ENCODE peak calls at places on chromosomes 5 and 9, in eight cellular contexts. One of them, this sample, is unnamed.

GRCh38 chr9:518540-518939 is 303.9 kb downstream of the DOCK8 start:
- DNase-seq in BE2C: no peak
- DNase-seq in HFF-Myc: no peak
- DNase-seq in GM12865: no peak
- DNase-seq in GM12878: no peak
- DNase-seq in suprapubic skin: no peak
- DNase-seq in heart right ventricle: no peak
- DNase-seq in endodermal cell: no peak
- DNase-seq in this sample: no peak

GRCh38 chr9:133443248-133443647 is 16.5 kb upstream of the CACFD1 start:
- DNase-seq in BE2C: no peak
- DNase-seq in HFF-Myc: no peak
- DNase-seq in GM12865: no peak
- DNase-seq in GM12878: no peak
- DNase-seq in suprapubic skin: no peak
- DNase-seq in heart right ventricle: no peak
- DNase-seq in endodermal cell: no peak
- DNase-seq in this sample: no peak

GRCh38 chr9:88535226-88535931 is 401 bp downstream of the NXNL2 start:
- DNase-seq in BE2C: peak; percentile 22
- DNase-seq in HFF-Myc: no peak
- DNase-seq in GM12865: no peak
- DNase-seq in GM12878: no peak
- DNase-seq in suprapubic skin: no peak
- DNase-seq in heart right ventricle: no peak
- DNase-seq in endodermal cell: no peak
- DNase-seq in this sample: no peak

GRCh38 chr5:116378007-116378831 is 196.4 kb downstream of the SEMA6A start:
- DNase-seq in BE2C: peak; percentile 58
- DNase-seq in HFF-Myc: no peak
- DNase-seq in GM12865: no peak
- DNase-seq in GM12878: no peak
- DNase-seq in suprapubic skin: no peak
- DNase-seq in heart right ventricle: peak; percentile 24
- DNase-seq in endodermal cell: peak; percentile 43
- DNase-seq in this sample: no peak

GRCh38 chr9:69346596-69347390 is 21.8 kb downstream of the ENTREP1 start:
- DNase-seq in BE2C: no peak
- DNase-seq in HFF-Myc: peak; percentile 15
- DNase-seq in GM12865: no peak
- DNase-seq in GM12878: no peak
- DNase-seq in suprapubic skin: no peak
- DNase-seq in heart right ventricle: no peak
- DNase-seq in endodermal cell: no peak
- DNase-seq in this sample: no peak

GRCh38 chr9:133897675-133898074 is 94.4 kb downstream of the VAV2 start:
- DNase-seq in BE2C: peak; percentile 81
- DNase-seq in HFF-Myc: peak; percentile 49
- DNase-seq in GM12865: no peak
- DNase-seq in GM12878: no peak
- DNase-seq in suprapubic skin: no peak
- DNase-seq in heart right ventricle: no peak
- DNase-seq in endodermal cell: no peak
- DNase-seq in this sample: no peak

GRCh38 chr5:16574789-16575785 is 41.7 kb downstream of the RETREG1 start:
- DNase-seq in BE2C: no peak
- DNase-seq in HFF-Myc: no peak
- DNase-seq in GM12865: no peak
- DNase-seq in GM12878: no peak
- DNase-seq in suprapubic skin: no peak
- DNase-seq in heart right ventricle: peak; percentile 48
- DNase-seq in endodermal cell: peak; percentile 79
- DNase-seq in this sample: no peak

GRCh38 chr5:58891072-58891970 is 308.4 kb downstream of the RAB3C start:
- DNase-seq in BE2C: peak; percentile 78
- DNase-seq in HFF-Myc: peak; percentile 55
- DNase-seq in GM12865: peak; percentile 58
- DNase-seq in GM12878: no peak
- DNase-seq in suprapubic skin: peak; percentile 86
- DNase-seq in heart right ventricle: peak; percentile 67
- DNase-seq in endodermal cell: peak; percentile 92
- DNase-seq in this sample: peak; percentile 89

GRCh38 chr5:78526049-78526525 is 122.5 kb downstream of the LHFPL2 start:
- DNase-seq in BE2C: no peak
- DNase-seq in HFF-Myc: no peak
- DNase-seq in GM12865: peak; percentile 62
- DNase-seq in GM12878: peak; percentile 48
- DNase-seq in suprapubic skin: no peak
- DNase-seq in heart right ventricle: no peak
- DNase-seq in endodermal cell: no peak
- DNase-seq in this sample: no peak

GRCh38 chr5:158390556-158390955 is 531.6 kb upstream of the CLINT1 start:
- DNase-seq in BE2C: no peak
- DNase-seq in HFF-Myc: no peak
- DNase-seq in GM12865: peak; percentile 23
- DNase-seq in GM12878: no peak
- DNase-seq in suprapubic skin: no peak
- DNase-seq in heart right ventricle: no peak
- DNase-seq in endodermal cell: no peak
- DNase-seq in this sample: no peak

GRCh38 chr5:111641533-111642230 is 115.3 kb downstream of the NREP start:
- DNase-seq in BE2C: no peak
- DNase-seq in HFF-Myc: peak; percentile 51
- DNase-seq in GM12865: no peak
- DNase-seq in GM12878: no peak
- DNase-seq in suprapubic skin: no peak
- DNase-seq in heart right ventricle: no peak
- DNase-seq in endodermal cell: no peak
- DNase-seq in this sample: no peak

GRCh38 chr9:116377179-116377790 is 223.7 kb downstream of the PAPPA start:
- DNase-seq in BE2C: no peak
- DNase-seq in HFF-Myc: peak; percentile 26
- DNase-seq in GM12865: no peak
- DNase-seq in GM12878: no peak
- DNase-seq in suprapubic skin: no peak
- DNase-seq in heart right ventricle: no peak
- DNase-seq in endodermal cell: no peak
- DNase-seq in this sample: no peak

GRCh38 chr5:107388111-107388861 is 282.5 kb downstream of the EFNA5 start:
- DNase-seq in BE2C: peak; percentile 52
- DNase-seq in HFF-Myc: peak; percentile 39
- DNase-seq in GM12865: peak; percentile 78
- DNase-seq in GM12878: peak; percentile 57
- DNase-seq in suprapubic skin: no peak
- DNase-seq in heart right ventricle: no peak
- DNase-seq in endodermal cell: peak; percentile 59
- DNase-seq in this sample: no peak

GRCh38 chr5:109334056-109334455 is 75.7 kb downstream of the PJA2 start:
- DNase-seq in BE2C: no peak
- DNase-seq in HFF-Myc: no peak
- DNase-seq in GM12865: no peak
- DNase-seq in GM12878: no peak
- DNase-seq in suprapubic skin: no peak
- DNase-seq in heart right ventricle: no peak
- DNase-seq in endodermal cell: no peak
- DNase-seq in this sample: no peak
- TF ChIP-seq CTCF in BE2C: no peak
- TF ChIP-seq CTCF in HFF-Myc: no peak
- TF ChIP-seq CTCF in GM12865: no peak
- TF ChIP-seq CTCF in GM12878: no peak
- TF ChIP-seq CTCF in suprapubic skin: no peak
- TF ChIP-seq CTCF in heart right ventricle: no peak
- TF ChIP-seq CTCF in endodermal cell: no peak
- TF ChIP-seq CTCF in this sample: no peak

GRCh38 chr5:125317546-125317995 is 571.1 kb upstream of the ZNF608 start:
- DNase-seq in BE2C: peak; percentile 36
- DNase-seq in HFF-Myc: no peak
- DNase-seq in GM12865: no peak
- DNase-seq in GM12878: no peak
- DNase-seq in suprapubic skin: no peak
- DNase-seq in heart right ventricle: no peak
- DNase-seq in endodermal cell: no peak
- DNase-seq in this sample: no peak
- H3K4me3 ChIP-seq in BE2C: peak overlapping the region; percentile 27
- H3K4me3 ChIP-seq in HFF-Myc: no peak overlapping the region
- H3K4me3 ChIP-seq in GM12865: no peak overlapping the region
- H3K4me3 ChIP-seq in GM12878: no peak overlapping the region
- H3K4me3 ChIP-seq in suprapubic skin: no peak overlapping the region
- H3K4me3 ChIP-seq in heart right ventricle: no peak overlapping the region
- H3K4me3 ChIP-seq in endodermal cell: no peak overlapping the region
- H3K4me3 ChIP-seq in this sample: no peak overlapping the region

GRCh38 chr9:127485995-127486394 is 34.7 kb downstream of the LRSAM1 start:
- DNase-seq in BE2C: no peak
- DNase-seq in HFF-Myc: no peak
- DNase-seq in GM12865: no peak
- DNase-seq in GM12878: no peak
- DNase-seq in suprapubic skin: no peak
- DNase-seq in heart right ventricle: no peak
- DNase-seq in endodermal cell: no peak
- DNase-seq in this sample: no peak
- TF ChIP-seq CTCF in BE2C: no peak
- TF ChIP-seq CTCF in HFF-Myc: no peak
- TF ChIP-seq CTCF in GM12865: no peak
- TF ChIP-seq CTCF in GM12878: no peak
- TF ChIP-seq CTCF in suprapubic skin: no peak
- TF ChIP-seq CTCF in heart right ventricle: no peak
- TF ChIP-seq CTCF in endodermal cell: no peak
- TF ChIP-seq CTCF in this sample: no peak

DNA sequence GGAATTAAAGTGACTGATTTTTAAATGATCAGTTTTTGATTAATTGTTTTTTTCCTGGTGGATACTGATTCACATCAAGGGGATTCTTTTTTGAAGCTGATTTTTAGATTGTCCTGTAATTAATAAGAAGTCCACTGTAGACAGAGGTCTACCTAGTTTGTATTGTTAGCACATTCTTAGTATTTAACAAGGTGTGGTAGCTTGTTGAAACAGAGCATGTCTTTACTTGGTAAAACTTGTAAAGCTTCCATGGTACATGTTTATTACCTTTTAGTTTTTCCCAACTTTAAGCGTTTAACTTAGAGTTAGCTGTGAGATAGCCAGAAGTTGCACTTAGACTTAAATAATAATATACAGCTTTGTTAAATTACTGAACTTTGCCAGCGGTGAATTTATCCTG is 1.5 kb downstream of the BTF3 start:
- DNase-seq in BE2C: no peak
- DNase-seq in HFF-Myc: no peak
- DNase-seq in GM12865: no peak
- DNase-seq in GM12878: no peak
- DNase-seq in suprapubic skin: no peak
- DNase-seq in heart right ventricle: no peak
- DNase-seq in endodermal cell: no peak
- DNase-seq in this sample: no peak
- H3K4me3 ChIP-seq in BE2C: peak overlapping the region; percentile 94
- H3K4me3 ChIP-seq in HFF-Myc: peak overlapping the region; percentile 95
- H3K4me3 ChIP-seq in GM12865: peak overlapping the region; percentile 79
- H3K4me3 ChIP-seq in GM12878: peak overlapping the region; percentile 97
- H3K4me3 ChIP-seq in suprapubic skin: peak overlapping the region; percentile 89
- H3K4me3 ChIP-seq in heart right ventricle: no peak overlapping the region
- H3K4me3 ChIP-seq in endodermal cell: peak overlapping the region; percentile 99
- H3K4me3 ChIP-seq in this sample: peak overlapping the region; percentile 95

DNA sequence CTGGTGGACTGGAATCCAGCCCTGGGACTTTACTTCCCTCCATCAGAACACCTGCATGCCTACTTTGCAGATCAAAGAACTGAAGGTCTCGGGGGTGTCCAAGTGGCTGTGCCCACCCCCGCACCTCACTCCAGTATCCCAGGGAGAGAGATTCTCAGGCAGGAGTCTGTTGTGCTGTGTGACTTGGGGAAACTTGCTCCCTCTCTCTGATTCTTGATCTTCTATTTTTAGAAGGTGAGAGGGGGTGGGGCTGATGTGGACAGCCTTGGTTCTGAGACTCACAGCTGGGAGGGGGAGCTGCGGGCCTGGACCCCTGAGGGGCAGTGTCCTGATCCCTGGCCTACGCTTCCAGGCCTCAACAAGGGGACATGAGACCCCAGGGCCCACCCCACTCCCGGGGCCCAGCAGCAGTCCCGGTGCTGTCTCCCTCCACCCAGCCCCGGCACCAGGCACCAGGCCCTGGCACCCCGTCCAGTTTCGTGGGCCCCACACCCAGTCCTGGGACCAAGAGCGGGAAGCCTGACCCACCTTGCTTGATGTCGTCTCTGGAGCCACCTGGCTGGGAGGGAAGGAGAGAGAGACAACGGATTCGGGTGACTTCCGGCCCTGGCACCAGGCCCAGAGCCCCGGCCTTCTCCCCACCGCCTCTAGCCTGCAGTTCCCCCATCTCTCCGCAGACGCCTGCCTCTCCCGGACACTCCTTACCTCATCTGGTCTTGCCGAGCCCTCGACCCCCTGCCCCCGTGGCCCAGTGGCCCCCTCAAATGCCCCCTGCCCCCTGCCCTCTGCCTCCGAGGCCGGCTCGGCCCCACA is 74.0 kb upstream of the SPTLC1 start:
- DNase-seq in BE2C: no peak
- DNase-seq in HFF-Myc: no peak
- DNase-seq in GM12865: no peak
- DNase-seq in GM12878: no peak
- DNase-seq in suprapubic skin: no peak
- DNase-seq in heart right ventricle: no peak
- DNase-seq in endodermal cell: no peak
- DNase-seq in this sample: no peak
- TF ChIP-seq CTCF in BE2C: no peak
- TF ChIP-seq CTCF in HFF-Myc: no peak
- TF ChIP-seq CTCF in GM12865: no peak
- TF ChIP-seq CTCF in GM12878: no peak
- TF ChIP-seq CTCF in suprapubic skin: no peak
- TF ChIP-seq CTCF in heart right ventricle: no peak
- TF ChIP-seq CTCF in endodermal cell: no peak
- TF ChIP-seq CTCF in this sample: no peak

DNA sequence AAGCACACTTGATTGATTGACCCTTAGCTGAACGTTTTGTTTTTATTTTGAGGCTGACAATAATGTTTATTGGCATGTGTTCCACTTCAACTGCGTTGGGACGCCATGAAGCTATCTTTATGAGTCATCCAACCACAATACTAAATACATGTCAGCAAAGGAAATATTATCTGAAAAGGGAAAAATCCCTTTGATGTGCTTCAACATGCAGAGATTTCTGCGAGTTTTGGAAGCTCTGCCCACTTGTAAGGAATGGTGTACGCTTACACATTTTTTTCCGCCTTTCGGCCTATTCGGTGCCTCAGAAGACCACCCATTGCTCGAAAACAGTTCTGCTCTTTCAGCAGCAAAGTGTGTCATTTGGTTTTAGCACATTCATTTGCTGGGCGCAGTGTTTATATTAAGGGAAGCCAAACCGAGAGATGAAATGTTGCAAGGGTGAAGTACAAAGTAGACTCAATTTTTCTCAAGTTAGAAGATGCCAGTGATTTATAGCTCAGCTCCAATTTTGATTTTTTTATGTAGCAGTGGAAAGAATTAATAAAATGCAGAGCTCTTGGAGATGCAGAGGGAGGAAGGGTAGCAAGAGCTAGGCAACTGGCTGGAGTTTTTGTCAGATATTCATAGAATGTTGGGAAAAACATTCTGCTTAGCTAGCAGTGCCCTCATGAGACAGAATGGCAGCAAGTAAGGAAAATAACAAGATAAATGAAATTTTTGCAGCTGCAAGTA is 68.9 kb downstream of the PRDM6 start:
- DNase-seq in BE2C: no peak
- DNase-seq in HFF-Myc: peak; percentile 38
- DNase-seq in GM12865: no peak
- DNase-seq in GM12878: no peak
- DNase-seq in suprapubic skin: no peak
- DNase-seq in heart right ventricle: no peak
- DNase-seq in endodermal cell: no peak
- DNase-seq in this sample: no peak
- H3K4me3 ChIP-seq in BE2C: no peak overlapping the region
- H3K4me3 ChIP-seq in HFF-Myc: no peak overlapping the region
- H3K4me3 ChIP-seq in GM12865: no peak overlapping the region
- H3K4me3 ChIP-seq in GM12878: no peak overlapping the region
- H3K4me3 ChIP-seq in suprapubic skin: peak overlapping the region; percentile 10
- H3K4me3 ChIP-seq in heart right ventricle: no peak overlapping the region
- H3K4me3 ChIP-seq in endodermal cell: no peak overlapping the region
- H3K4me3 ChIP-seq in this sample: peak overlapping the region; percentile 12

GRCh38 chr5:61311836-61312808 is 19.9 kb upstream of the ZSWIM6 start:
- DNase-seq in BE2C: no peak
- DNase-seq in HFF-Myc: no peak
- DNase-seq in GM12865: no peak
- DNase-seq in GM12878: no peak
- DNase-seq in suprapubic skin: no peak
- DNase-seq in heart right ventricle: no peak
- DNase-seq in endodermal cell: peak; percentile 20
- DNase-seq in this sample: no peak
- TF ChIP-seq CTCF in BE2C: no peak
- TF ChIP-seq CTCF in HFF-Myc: no peak
- TF ChIP-seq CTCF in GM12865: no peak
- TF ChIP-seq CTCF in GM12878: no peak
- TF ChIP-seq CTCF in suprapubic skin: no peak
- TF ChIP-seq CTCF in heart right ventricle: no peak
- TF ChIP-seq CTCF in endodermal cell: peak; percentile 28
- TF ChIP-seq CTCF in this sample: no peak

This sample was measured in coronary artery.